ENCODE peak calls at places on chromosomes 1 and 21, in eight cellular contexts. One of them, this sample, is unnamed. For H3K9me3, the result is how much of the 10 kb centered on the place peaks cover.

GRCh38 chr1:57986432-57986831 is 560.1 kb downstream of the OMA1 start:
- DNase-seq in A549: no peak
- DNase-seq in upper lobe of right lung: no peak
- DNase-seq in heart left ventricle: no peak
- DNase-seq in cardiac muscle cell: no peak
- DNase-seq in MM.1S: peak
- DNase-seq in mammary epithelial cell: no peak
- DNase-seq in NT2/D1: no peak
- DNase-seq in this sample: no peak

GRCh38 chr21:25859264-25859931 is 124.6 kb downstream of the GABPA start:
- DNase-seq in NT2/D1: no peak
- DNase-seq in upper lobe of right lung: no peak
- DNase-seq in mammary epithelial cell: no peak
- DNase-seq in heart left ventricle: no peak
- DNase-seq in cardiac muscle cell: no peak
- DNase-seq in A549: no peak
- DNase-seq in MM.1S: no peak
- DNase-seq in this sample: no peak

GRCh38 chr1:10400013-10400412 is 1.1 kb downstream of the PGD start:
- DNase-seq in MM.1S: no peak
- DNase-seq in cardiac muscle cell: no peak
- DNase-seq in heart left ventricle: no peak
- DNase-seq in upper lobe of right lung: no peak
- DNase-seq in NT2/D1: no peak
- DNase-seq in A549: no peak
- DNase-seq in mammary epithelial cell: no peak
- DNase-seq in this sample: no peak

GRCh38 chr1:91793189-91793588 is 92.8 kb downstream of the TGFBR3 start:
- DNase-seq in MM.1S: no peak
- DNase-seq in mammary epithelial cell: no peak
- DNase-seq in A549: no peak
- DNase-seq in NT2/D1: no peak
- DNase-seq in upper lobe of right lung: no peak
- DNase-seq in heart left ventricle: no peak
- DNase-seq in cardiac muscle cell: no peak
- DNase-seq in this sample: no peak

GRCh38 chr1:176243746-176244145 is 36.7 kb upstream of the COP1 start:
- DNase-seq in NT2/D1: no peak
- DNase-seq in cardiac muscle cell: no peak
- DNase-seq in mammary epithelial cell: no peak
- DNase-seq in heart left ventricle: no peak
- DNase-seq in A549: no peak
- DNase-seq in upper lobe of right lung: no peak
- DNase-seq in MM.1S: no peak
- DNase-seq in this sample: no peak

GRCh38 chr1:183472488-183473285 is at the start of gene SMG7:
- DNase-seq in MM.1S: peak
- DNase-seq in A549: peak
- DNase-seq in heart left ventricle: no peak
- DNase-seq in upper lobe of right lung: peak
- DNase-seq in mammary epithelial cell: peak
- DNase-seq in NT2/D1: peak
- DNase-seq in cardiac muscle cell: peak
- DNase-seq in this sample: peak

GRCh38 chr1:218878369-218878768 is 295.3 kb upstream of the LYPLAL1 start:
- DNase-seq in MM.1S: no peak
- DNase-seq in heart left ventricle: no peak
- DNase-seq in mammary epithelial cell: peak
- DNase-seq in NT2/D1: no peak
- DNase-seq in cardiac muscle cell: peak
- DNase-seq in upper lobe of right lung: no peak
- DNase-seq in A549: no peak
- DNase-seq in this sample: no peak

GRCh38 chr1:38819516-38819915 is 40.1 kb downstream of the RRAGC start:
- DNase-seq in A549: no peak
- DNase-seq in NT2/D1: no peak
- DNase-seq in heart left ventricle: no peak
- DNase-seq in cardiac muscle cell: no peak
- DNase-seq in upper lobe of right lung: no peak
- DNase-seq in mammary epithelial cell: no peak
- DNase-seq in MM.1S: no peak
- DNase-seq in this sample: no peak

GRCh38 chr1:111062081-111062480 is 77.8 kb downstream of the DRAM2 start:
- DNase-seq in cardiac muscle cell: no peak
- DNase-seq in MM.1S: no peak
- DNase-seq in heart left ventricle: no peak
- DNase-seq in NT2/D1: no peak
- DNase-seq in upper lobe of right lung: no peak
- DNase-seq in mammary epithelial cell: peak
- DNase-seq in A549: no peak
- DNase-seq in this sample: no peak
- H3K9me3 ChIP-seq in cardiac muscle cell: under half
- H3K9me3 ChIP-seq in MM.1S: under half
- H3K9me3 ChIP-seq in heart left ventricle: under half
- H3K9me3 ChIP-seq in NT2/D1: under half
- H3K9me3 ChIP-seq in upper lobe of right lung: under half
- H3K9me3 ChIP-seq in mammary epithelial cell: under half
- H3K9me3 ChIP-seq in A549: under half
- H3K9me3 ChIP-seq in this sample: under half

GRCh38 chr1:247043406-247043805 is 35.2 kb downstream of the ZNF670 start:
- DNase-seq in MM.1S: no peak
- DNase-seq in A549: no peak
- DNase-seq in heart left ventricle: no peak
- DNase-seq in mammary epithelial cell: no peak
- DNase-seq in cardiac muscle cell: no peak
- DNase-seq in upper lobe of right lung: no peak
- DNase-seq in NT2/D1: no peak
- DNase-seq in this sample: no peak

DNA sequence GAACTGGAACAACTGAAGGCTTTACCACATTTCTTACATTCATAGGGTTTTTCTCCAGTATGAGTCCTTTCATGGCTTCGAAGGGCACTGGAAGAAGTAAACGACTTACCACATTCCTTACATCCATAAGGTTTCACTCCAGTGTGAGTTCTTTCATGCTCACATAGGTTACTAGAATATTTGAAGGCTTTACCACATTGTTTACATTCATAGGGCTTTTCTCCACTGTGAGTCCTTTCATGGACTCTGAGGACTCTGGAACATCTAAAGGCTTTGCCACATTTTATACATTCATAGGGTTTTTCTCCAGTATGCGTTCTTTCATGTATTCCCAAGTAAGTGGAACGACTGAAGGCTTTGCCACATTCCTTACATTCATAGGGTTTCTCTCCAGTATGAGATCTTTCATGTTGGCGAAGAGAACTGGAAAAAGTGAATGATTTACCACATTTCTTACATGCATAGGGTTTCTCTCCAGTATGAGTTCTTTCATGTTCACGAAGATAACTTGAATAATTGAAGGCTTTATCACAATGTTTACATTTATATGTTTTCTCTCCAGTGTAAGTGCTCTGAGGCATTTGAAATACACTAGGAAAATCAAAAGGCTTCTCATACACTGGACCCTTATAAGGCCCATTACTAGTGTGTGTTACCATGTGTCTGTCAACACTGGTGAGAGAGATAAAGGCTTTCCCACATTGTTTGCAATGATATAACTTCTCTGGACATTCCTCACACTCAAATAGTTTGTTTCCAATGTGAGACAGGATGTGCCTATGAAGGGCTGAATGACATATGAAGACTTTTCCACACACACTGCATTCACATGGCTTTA is 29.8 kb upstream of the ZNF695 start:
- DNase-seq in MM.1S: no peak
- DNase-seq in upper lobe of right lung: no peak
- DNase-seq in heart left ventricle: no peak
- DNase-seq in mammary epithelial cell: no peak
- DNase-seq in A549: no peak
- DNase-seq in NT2/D1: no peak
- DNase-seq in cardiac muscle cell: no peak
- DNase-seq in this sample: no peak
- H3K9me3 ChIP-seq in MM.1S: under half
- H3K9me3 ChIP-seq in upper lobe of right lung: under half
- H3K9me3 ChIP-seq in heart left ventricle: half or more
- H3K9me3 ChIP-seq in mammary epithelial cell: half or more
- H3K9me3 ChIP-seq in A549: half or more
- H3K9me3 ChIP-seq in NT2/D1: half or more
- H3K9me3 ChIP-seq in cardiac muscle cell: under half
- H3K9me3 ChIP-seq in this sample: under half

GRCh38 chr21:10575311-10575667 is 53.9 kb downstream of the TPTE start:
- DNase-seq in heart left ventricle: no peak
- DNase-seq in MM.1S: no peak
- DNase-seq in upper lobe of right lung: no peak
- DNase-seq in cardiac muscle cell: no peak
- DNase-seq in NT2/D1: no peak
- DNase-seq in mammary epithelial cell: no peak
- DNase-seq in A549: no peak
- DNase-seq in this sample: no peak
- H3K9me3 ChIP-seq in heart left ventricle: half or more
- H3K9me3 ChIP-seq in MM.1S: under half
- H3K9me3 ChIP-seq in upper lobe of right lung: under half
- H3K9me3 ChIP-seq in cardiac muscle cell: under half
- H3K9me3 ChIP-seq in NT2/D1: under half
- H3K9me3 ChIP-seq in mammary epithelial cell: half or more
- H3K9me3 ChIP-seq in A549: under half
- H3K9me3 ChIP-seq in this sample: under half

DNA sequence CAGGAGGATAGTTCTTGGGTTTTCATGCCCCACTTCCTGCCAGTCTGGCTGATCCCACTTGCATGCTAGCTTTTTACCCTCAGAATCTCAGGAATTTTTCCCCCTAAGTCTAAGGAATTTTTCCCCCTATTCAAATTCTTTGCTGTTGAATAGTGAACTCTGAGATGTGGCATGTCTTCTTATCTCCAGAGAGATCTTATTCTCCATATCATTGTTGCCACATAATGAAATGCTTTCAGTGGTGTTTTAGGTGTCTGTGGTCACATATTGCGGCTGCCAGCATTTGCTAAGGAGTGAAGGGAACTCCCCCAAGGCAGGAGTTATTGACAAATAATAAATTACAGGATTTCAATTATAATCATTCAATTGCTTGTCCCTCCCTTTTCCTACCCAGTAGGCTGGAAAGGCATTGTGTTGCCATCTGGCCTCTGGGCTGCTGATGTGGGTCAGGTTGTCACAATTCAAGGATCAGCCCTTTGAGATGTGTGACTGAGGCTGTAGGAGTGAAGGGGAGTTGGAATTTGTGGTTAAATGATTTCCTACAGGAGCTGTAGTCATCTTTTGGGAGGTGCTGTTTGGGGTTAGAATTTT is 3.9 kb upstream of the FLG start:
- DNase-seq in heart left ventricle: no peak
- DNase-seq in NT2/D1: no peak
- DNase-seq in cardiac muscle cell: no peak
- DNase-seq in upper lobe of right lung: no peak
- DNase-seq in MM.1S: no peak
- DNase-seq in A549: no peak
- DNase-seq in mammary epithelial cell: no peak
- DNase-seq in this sample: no peak
- H3K9me3 ChIP-seq in heart left ventricle: under half
- H3K9me3 ChIP-seq in NT2/D1: under half
- H3K9me3 ChIP-seq in cardiac muscle cell: under half
- H3K9me3 ChIP-seq in upper lobe of right lung: under half
- H3K9me3 ChIP-seq in MM.1S: under half
- H3K9me3 ChIP-seq in A549: under half
- H3K9me3 ChIP-seq in mammary epithelial cell: under half
- H3K9me3 ChIP-seq in this sample: under half

GRCh38 chr1:228240411-228241240 is 32.8 kb downstream of the OBSCN start:
- DNase-seq in upper lobe of right lung: no peak
- DNase-seq in NT2/D1: no peak
- DNase-seq in cardiac muscle cell: no peak
- DNase-seq in MM.1S: no peak
- DNase-seq in A549: no peak
- DNase-seq in heart left ventricle: no peak
- DNase-seq in mammary epithelial cell: no peak
- DNase-seq in this sample: no peak
- H3K9me3 ChIP-seq in upper lobe of right lung: under half
- H3K9me3 ChIP-seq in NT2/D1: half or more
- H3K9me3 ChIP-seq in cardiac muscle cell: under half
- H3K9me3 ChIP-seq in MM.1S: under half
- H3K9me3 ChIP-seq in A549: half or more
- H3K9me3 ChIP-seq in heart left ventricle: under half
- H3K9me3 ChIP-seq in mammary epithelial cell: under half
- H3K9me3 ChIP-seq in this sample: under half

DNA sequence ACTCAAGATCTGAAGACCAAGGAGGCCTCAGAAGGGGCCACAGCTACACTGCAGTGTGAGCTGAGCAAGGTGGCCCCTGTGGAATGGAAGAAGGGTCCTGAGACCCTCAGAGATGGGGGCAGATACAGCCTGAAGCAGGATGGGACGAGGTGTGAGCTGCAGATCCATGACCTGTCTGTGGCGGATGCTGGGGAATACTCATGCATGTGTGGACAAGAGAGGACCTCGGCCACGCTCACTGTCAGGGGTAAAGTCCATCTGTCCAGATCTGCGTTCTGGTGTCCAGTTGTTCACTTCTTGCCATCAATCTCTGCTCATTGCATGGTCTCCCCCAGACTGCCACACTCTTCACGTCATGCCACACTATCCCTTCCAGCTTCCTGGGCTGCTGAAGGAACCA is 90.6 kb downstream of the OBSCN start:
- DNase-seq in MM.1S: no peak
- DNase-seq in A549: no peak
- DNase-seq in upper lobe of right lung: peak
- DNase-seq in NT2/D1: no peak
- DNase-seq in heart left ventricle: peak
- DNase-seq in mammary epithelial cell: no peak
- DNase-seq in cardiac muscle cell: no peak
- DNase-seq in this sample: no peak
- H3K9me3 ChIP-seq in MM.1S: under half
- H3K9me3 ChIP-seq in A549: under half
- H3K9me3 ChIP-seq in upper lobe of right lung: under half
- H3K9me3 ChIP-seq in NT2/D1: under half
- H3K9me3 ChIP-seq in heart left ventricle: under half
- H3K9me3 ChIP-seq in mammary epithelial cell: under half
- H3K9me3 ChIP-seq in cardiac muscle cell: under half
- H3K9me3 ChIP-seq in this sample: under half

GRCh38 chr1:2956571-2956970 is 64.7 kb upstream of the ACTRT2 start:
- DNase-seq in A549: no peak
- DNase-seq in mammary epithelial cell: no peak
- DNase-seq in heart left ventricle: no peak
- DNase-seq in NT2/D1: no peak
- DNase-seq in upper lobe of right lung: no peak
- DNase-seq in cardiac muscle cell: no peak
- DNase-seq in MM.1S: no peak
- DNase-seq in this sample: no peak
- H3K9me3 ChIP-seq in A549: under half
- H3K9me3 ChIP-seq in mammary epithelial cell: under half
- H3K9me3 ChIP-seq in heart left ventricle: under half
- H3K9me3 ChIP-seq in NT2/D1: under half
- H3K9me3 ChIP-seq in upper lobe of right lung: under half
- H3K9me3 ChIP-seq in cardiac muscle cell: under half
- H3K9me3 ChIP-seq in MM.1S: under half
- H3K9me3 ChIP-seq in this sample: under half